ENCODE peak calls at places on chromosomes 13 and 19, in eight cellular contexts. Y is left ventricle myocardium inferior, O is cardiac muscle cell, V is right atrium auricular region, Z is heart left ventricle, E is mucosa of descending colon, U is HCT116, F is fibroblast of lung. Q is an unnamed sample.

GRCh38 chr19:19579533-19580361 is 38.7 kb downstream of the PBX4 start:
- DNase-seq in E (no peak), F (no peak), Y (no peak), V (no peak), U (no peak), Z (no peak), O (no peak), Q (no peak)

GRCh38 chr13:35891486-35891885 is 239.7 kb downstream of the DCLK1 start:
- DNase-seq in V (no peak), Z (no peak), F (no peak), Y (no peak), O (no peak), E (no peak), U (no peak), Q (no peak)

GRCh38 chr19:4737955-4738580 is 14.4 kb upstream of the DPP9 start:
- DNase-seq in V (no peak), Y (no peak), Z (no peak), O (no peak), U (no peak), E (no peak), F (no peak), Q (peak; percentile 50)

GRCh38 chr13:26280822-26281221 is 26.9 kb downstream of the CDK8 start:
- DNase-seq in Y (no peak), U (no peak), O (no peak), Z (no peak), V (no peak), E (peak; percentile 3), F (no peak), Q (peak; percentile 29)

GRCh38 chr13:77516342-77516789 is 19.1 kb upstream of the SCEL start:
- DNase-seq in Y (no peak), O (no peak), F (peak; percentile 54), E (no peak), U (no peak), Z (no peak), V (no peak), Q (peak; percentile 41)

GRCh38 chr13:113074876-113075275 is 30.7 kb upstream of the F7 start:
- DNase-seq in O (no peak), V (no peak), Z (peak; percentile 12), Y (no peak), F (no peak), U (no peak), E (no peak), Q (no peak)

GRCh38 chr19:35377656-35378055 is 6.8 kb downstream of the GPR42 start:
- DNase-seq in O (no peak), Z (peak; percentile 54), U (no peak), E (no peak), Y (peak; percentile 36), V (no peak), F (no peak), Q (no peak)

GRCh38 chr19:31537136-31537535 is 187.9 kb upstream of the TSHZ3 start:
- DNase-seq in O (no peak), U (no peak), E (no peak), V (peak; percentile 40), Y (no peak), F (no peak), Z (no peak), Q (no peak)

GRCh38 chr13:101058841-101059240 is 357.5 kb downstream of the NALCN start:
- DNase-seq in O (no peak), F (no peak), Z (no peak), Y (no peak), V (no peak), U (no peak), E (no peak), Q (no peak)

GRCh38 chr13:20559659-20560356 is 7.1 kb upstream of the IFT88 start:
- DNase-seq in Z (no peak), O (no peak), E (no peak), U (no peak), Y (no peak), F (no peak), V (no peak), Q (no peak)

GRCh38 chr13:97113231-97114001 is 108.7 kb upstream of the MBNL2 start:
- DNase-seq in F (no peak), U (no peak), E (no peak), Y (no peak), V (no peak), O (no peak), Z (no peak), Q (no peak)

GRCh38 chr13:19085876-19086275 is 95.7 kb downstream of the TUBA3C start:
- DNase-seq in Y (no peak), Z (no peak), E (no peak), F (no peak), U (no peak), O (no peak), V (no peak), Q (no peak)
- H3K9me3 ChIP-seq in Y (peaks cover 15% of the 10 kb centered on the region), Z (no peaks in the 10 kb centered on the region), E (peaks cover 81% of the 10 kb centered on the region), F (no peaks in the 10 kb centered on the region), U (no peaks in the 10 kb centered on the region), O (no peaks in the 10 kb centered on the region), V (no peaks in the 10 kb centered on the region), Q (no peaks in the 10 kb centered on the region)

GRCh38 chr13:27450921-27451461 is 627 bp upstream of the MTIF3 start:
- DNase-seq in Z (peak; percentile 53), F (peak; percentile 51), E (peak; percentile 56), V (no peak), O (peak; percentile 46), U (peak; percentile 55), Y (peak; percentile 42), Q (peak; percentile 20)

GRCh38 chr13:27446986-27447583 is 3.3 kb downstream of the MTIF3 start:
- DNase-seq in F (no peak), U (no peak), E (no peak), Z (no peak), V (no peak), Y (no peak), O (no peak), Q (no peak)

GRCh38 chr13:27449936-27450828 is at the start of gene MTIF3:
- DNase-seq in E (peak; percentile 99), Y (peak; percentile 92), O (peak; percentile 97), U (peak; percentile 95), F (peak; percentile 90), Z (peak; percentile 97), V (peak; percentile 95), Q (peak; percentile 91)

GRCh38 chr13:27449081-27449603 is 1.2 kb downstream of the MTIF3 start:
- DNase-seq in U (no peak), F (no peak), Z (no peak), E (no peak), V (no peak), Y (no peak), O (no peak), Q (no peak)

DNA sequence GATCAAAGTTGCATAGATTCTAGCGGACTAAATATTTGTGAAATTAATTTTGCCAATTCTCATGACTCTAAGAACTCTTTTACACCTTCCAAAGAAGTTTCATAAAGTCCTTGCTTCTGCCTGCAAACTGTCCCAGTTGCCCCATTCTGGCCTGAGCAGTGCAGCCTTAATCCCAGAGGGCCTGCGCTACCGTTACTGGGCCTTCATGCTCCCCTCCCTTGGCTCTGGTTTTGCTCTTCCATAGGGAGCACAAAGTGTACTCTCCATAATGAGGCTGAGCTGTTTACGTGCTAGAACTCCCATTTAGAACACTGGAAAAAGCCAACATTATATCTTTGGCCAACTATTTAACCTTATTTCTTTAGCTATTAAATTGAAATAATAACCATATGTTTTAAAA is 2.1 kb downstream of the MTIF3 start:
- DNase-seq in O (no peak), Z (no peak), F (no peak), E (no peak), V (no peak), Y (no peak), U (no peak), Q (no peak)
- H3K4me3 ChIP-seq in O (no peak overlapping the region), Z (peak overlapping the region; percentile 97), F (no peak overlapping the region), E (no peak overlapping the region), V (no peak overlapping the region), Y (peak overlapping the region; percentile 88), U (no peak overlapping the region), Q (no peak overlapping the region)

GRCh38 chr13:72645521-72645920 is 81.9 kb downstream of the MZT1 start:
- DNase-seq in Z (no peak), O (no peak), V (no peak), F (no peak), E (no peak), Y (no peak), U (no peak), Q (no peak)

GRCh38 chr13:72648513-72649065 is 78.8 kb downstream of the MZT1 start:
- DNase-seq in E (no peak), Z (no peak), F (peak; percentile 9), Y (no peak), U (peak; percentile 1), O (peak; percentile 24), V (no peak), Q (no peak)

GRCh38 chr13:72656357-72656756 is 71.1 kb downstream of the MZT1 start:
- DNase-seq in F (no peak), Z (no peak), V (no peak), E (no peak), U (no peak), Y (no peak), O (no peak), Q (no peak)

GRCh38 chr13:72652681-72653080 is 74.7 kb downstream of the MZT1 start:
- DNase-seq in Z (no peak), O (no peak), V (no peak), U (no peak), E (no peak), Y (no peak), F (no peak), Q (no peak)

DNA sequence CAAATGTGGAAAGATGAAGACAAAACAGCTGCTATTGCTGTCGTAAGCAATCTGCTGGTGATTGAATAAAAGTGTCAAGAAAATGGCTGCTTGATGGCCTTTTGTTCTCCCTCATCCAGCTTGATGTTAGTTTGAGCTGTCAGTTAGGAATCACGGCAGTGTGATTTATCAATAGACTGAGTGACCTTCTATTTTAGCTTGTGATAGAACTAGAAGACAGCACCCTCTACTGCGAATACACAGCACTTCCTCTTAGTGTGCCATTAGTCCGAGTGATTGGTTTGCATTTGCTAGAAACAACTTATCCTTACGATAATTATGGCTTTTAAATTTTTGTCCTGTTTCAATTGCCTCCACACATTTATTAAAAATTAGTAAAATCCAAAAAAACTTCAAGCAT is 76.2 kb downstream of the MZT1 start:
- DNase-seq in E (no peak), V (no peak), O (peak; percentile 37), Y (no peak), F (peak; percentile 16), U (peak; percentile 31), Z (no peak), Q (peak; percentile 19)
- TF ChIP-seq CTCF in E (no peak), V (peak; percentile 20), O (no peak), Y (peak; percentile 31), F (no peak), U (peak; percentile 49), Z (no peak), Q (peak; percentile 78)

DNA sequence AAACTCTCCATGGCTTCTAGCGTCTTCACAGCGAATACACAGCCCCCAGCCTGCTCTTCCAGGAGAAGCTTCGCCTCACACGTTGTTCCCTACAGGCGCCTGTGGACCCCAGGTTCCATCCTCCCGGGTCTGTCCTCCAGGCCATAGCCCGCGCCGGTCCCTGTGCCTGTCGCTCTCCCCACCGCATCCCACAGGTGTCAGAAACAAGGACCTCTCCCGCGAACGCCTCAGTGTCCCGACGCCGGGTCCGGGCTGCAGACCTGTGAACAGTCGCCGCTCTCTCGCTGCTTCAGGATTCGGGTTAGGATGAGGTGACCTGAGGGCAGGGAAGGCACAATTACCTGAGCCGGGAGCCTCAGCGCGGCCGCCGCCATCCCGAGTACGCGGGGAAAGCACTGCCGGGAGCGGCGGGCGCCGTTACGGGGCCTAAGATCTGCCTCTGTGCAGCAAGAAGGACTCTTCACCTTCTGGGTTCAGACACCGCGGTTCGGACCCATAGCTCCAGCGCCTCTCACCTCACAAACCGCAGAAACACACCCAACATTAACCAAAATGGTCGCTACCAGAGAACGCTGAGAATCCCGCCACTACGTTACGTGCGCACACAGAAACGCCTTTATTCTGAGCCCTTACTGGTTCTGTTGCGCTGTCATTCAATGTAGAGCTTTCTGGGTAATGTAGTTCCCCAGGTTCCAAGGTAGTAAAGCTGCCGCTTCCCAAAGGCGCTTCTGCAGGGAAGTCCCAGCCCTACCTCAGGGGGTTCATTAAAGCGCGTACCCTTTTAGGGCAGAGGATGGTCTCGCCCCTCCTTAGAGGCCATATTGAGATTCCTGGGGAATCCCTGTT is at the start of gene ZNF418:
- DNase-seq in Y (peak; percentile 42), F (peak; percentile 89), V (peak; percentile 62), E (peak; percentile 62), U (no peak), O (peak; percentile 89), Z (peak; percentile 63), Q (peak; percentile 74)
- H3K9me3 ChIP-seq in Y (peaks cover 90% of the 10 kb centered on the region), F (no peaks in the 10 kb centered on the region), V (no peaks in the 10 kb centered on the region), E (peaks cover 98% of the 10 kb centered on the region), U (no peaks in the 10 kb centered on the region), O (no peaks in the 10 kb centered on the region), Z (no peaks in the 10 kb centered on the region), Q (no peaks in the 10 kb centered on the region)